ENCODE peak calls at places on chromosomes 7 and 10, in four cellular contexts. One of them, this sample, is unnamed.

GRCh38 chr7:151692721-151693120 is 173.0 kb upstream of the RHEB start:
- DNase-seq in pancreas: no peak
- DNase-seq in CD8-positive, alpha-beta T cell: no peak
- DNase-seq in A549: no peak
- DNase-seq in this sample: no peak

GRCh38 chr7:129949292-129950133 is 3.2 kb downstream of the UBE2H start:
- DNase-seq in A549: no peak
- DNase-seq in pancreas: no peak
- DNase-seq in CD8-positive, alpha-beta T cell: no peak
- DNase-seq in this sample: peak; percentile 11

GRCh38 chr10:28171468-28172235 is 131.2 kb downstream of the MPP7 start:
- DNase-seq in CD8-positive, alpha-beta T cell: no peak
- DNase-seq in pancreas: no peak
- DNase-seq in A549: no peak
- DNase-seq in this sample: no peak

GRCh38 chr7:85954961-85955360 is 688.7 kb upstream of the GRM3 start:
- DNase-seq in A549: no peak
- DNase-seq in pancreas: no peak
- DNase-seq in CD8-positive, alpha-beta T cell: no peak
- DNase-seq in this sample: no peak

GRCh38 chr7:40584667-40585433 is 450.0 kb downstream of the SUGCT start:
- DNase-seq in CD8-positive, alpha-beta T cell: no peak
- DNase-seq in A549: no peak
- DNase-seq in pancreas: no peak
- DNase-seq in this sample: no peak

GRCh38 chr7:74449809-74450397 is 3.8 kb upstream of the GTF2IRD1 start:
- DNase-seq in CD8-positive, alpha-beta T cell: peak; percentile 50
- DNase-seq in A549: peak; percentile 76
- DNase-seq in pancreas: peak; percentile 51
- DNase-seq in this sample: peak; percentile 44

GRCh38 chr7:21566094-21566493 is 23.3 kb downstream of the DNAH11 start:
- DNase-seq in A549: no peak
- DNase-seq in CD8-positive, alpha-beta T cell: no peak
- DNase-seq in pancreas: no peak
- DNase-seq in this sample: no peak

GRCh38 chr10:113291413-113291812 is 261.4 kb upstream of the HABP2 start:
- DNase-seq in pancreas: no peak
- DNase-seq in A549: no peak
- DNase-seq in CD8-positive, alpha-beta T cell: no peak
- DNase-seq in this sample: no peak

GRCh38 chr10:75240329-75240728 is 4.6 kb upstream of the COMTD1 start:
- DNase-seq in pancreas: no peak
- DNase-seq in A549: no peak
- DNase-seq in CD8-positive, alpha-beta T cell: no peak
- DNase-seq in this sample: no peak

GRCh38 chr10:50417486-50417905 is 166.2 kb upstream of the ASAH2 start:
- DNase-seq in A549: peak; percentile 16
- DNase-seq in CD8-positive, alpha-beta T cell: no peak
- DNase-seq in pancreas: no peak
- DNase-seq in this sample: peak; percentile 35

GRCh38 chr7:157433628-157434027 is 96.8 kb downstream of the DNAJB6 start:
- DNase-seq in pancreas: no peak
- DNase-seq in CD8-positive, alpha-beta T cell: no peak
- DNase-seq in A549: no peak
- DNase-seq in this sample: no peak

GRCh38 chr10:13865758-13866491 is 279.2 kb downstream of the PRPF18 start:
- DNase-seq in A549: peak; percentile 76
- DNase-seq in pancreas: no peak
- DNase-seq in CD8-positive, alpha-beta T cell: no peak
- DNase-seq in this sample: no peak

GRCh38 chr7:54354436-54354835 is 187.7 kb upstream of the VSTM2A start:
- DNase-seq in A549: no peak
- DNase-seq in pancreas: no peak
- DNase-seq in CD8-positive, alpha-beta T cell: no peak
- DNase-seq in this sample: no peak

GRCh38 chr10:77351386-77351785 is 286.2 kb downstream of the KCNMA1 start:
- DNase-seq in A549: peak; percentile 16
- DNase-seq in CD8-positive, alpha-beta T cell: no peak
- DNase-seq in pancreas: no peak
- DNase-seq in this sample: no peak

GRCh38 chr10:20956843-20957242 is 59.7 kb upstream of the NEBL start:
- DNase-seq in pancreas: no peak
- DNase-seq in A549: no peak
- DNase-seq in CD8-positive, alpha-beta T cell: no peak
- DNase-seq in this sample: no peak

GRCh38 chr10:128641998-128642397 is 515.8 kb upstream of the MKI67 start:
- DNase-seq in pancreas: no peak
- DNase-seq in A549: no peak
- DNase-seq in CD8-positive, alpha-beta T cell: no peak
- DNase-seq in this sample: no peak

GRCh38 chr10:96439655-96440217 is 74.0 kb downstream of the TLL2 start:
- DNase-seq in pancreas: no peak
- DNase-seq in A549: no peak
- DNase-seq in CD8-positive, alpha-beta T cell: no peak
- DNase-seq in this sample: no peak

GRCh38 chr7:41448104-41448503 is 254.8 kb downstream of the INHBA start:
- DNase-seq in pancreas: no peak
- DNase-seq in A549: no peak
- DNase-seq in CD8-positive, alpha-beta T cell: no peak
- DNase-seq in this sample: no peak

GRCh38 chr7:47806701-47807103 is 141.6 kb downstream of the PKD1L1 start:
- DNase-seq in A549: no peak
- DNase-seq in CD8-positive, alpha-beta T cell: no peak
- DNase-seq in pancreas: no peak
- DNase-seq in this sample: no peak

GRCh38 chr7:41911792-41912191 is 208.9 kb upstream of the INHBA start:
- DNase-seq in A549: no peak
- DNase-seq in CD8-positive, alpha-beta T cell: no peak
- DNase-seq in pancreas: no peak
- DNase-seq in this sample: no peak

GRCh38 chr7:6536262-6536770 is 14.9 kb downstream of the GRID2IP start:
- DNase-seq in pancreas: no peak
- DNase-seq in A549: no peak
- DNase-seq in CD8-positive, alpha-beta T cell: no peak
- DNase-seq in this sample: no peak

GRCh38 chr7:64045301-64046040 is at the start of gene ZNF727:
- DNase-seq in CD8-positive, alpha-beta T cell: peak; percentile 22
- DNase-seq in pancreas: peak; percentile 76
- DNase-seq in A549: no peak
- DNase-seq in this sample: no peak

GRCh38 chr7:29193316-29194205 is 1.0 kb upstream of the CHN2 start:
- DNase-seq in pancreas: peak; percentile 56
- DNase-seq in A549: no peak
- DNase-seq in CD8-positive, alpha-beta T cell: no peak
- DNase-seq in this sample: no peak
- H3K4me3 ChIP-seq in pancreas: peak overlapping the region; percentile 91
- H3K4me3 ChIP-seq in A549: peak overlapping the region; percentile 55
- H3K4me3 ChIP-seq in CD8-positive, alpha-beta T cell: no peak overlapping the region
- H3K4me3 ChIP-seq in this sample: no peak overlapping the region

GRCh38 chr10:68957284-68957615 is 1.3 kb downstream of the DDX21 start:
- DNase-seq in A549: peak; percentile 17
- DNase-seq in CD8-positive, alpha-beta T cell: no peak
- DNase-seq in pancreas: no peak
- DNase-seq in this sample: no peak

GRCh38 chr10:68957654-68958053 is 1.7 kb downstream of the DDX21 start:
- DNase-seq in pancreas: no peak
- DNase-seq in A549: no peak
- DNase-seq in CD8-positive, alpha-beta T cell: no peak
- DNase-seq in this sample: no peak

GRCh38 chr10:68955786-68956532 is at the start of gene DDX21:
- DNase-seq in CD8-positive, alpha-beta T cell: peak; percentile 79
- DNase-seq in pancreas: peak; percentile 92
- DNase-seq in A549: peak; percentile 98
- DNase-seq in this sample: peak; percentile 95

GRCh38 chr10:68954904-68955303 is 1.1 kb upstream of the DDX21 start:
- DNase-seq in A549: no peak
- DNase-seq in CD8-positive, alpha-beta T cell: no peak
- DNase-seq in pancreas: no peak
- DNase-seq in this sample: no peak

DNA sequence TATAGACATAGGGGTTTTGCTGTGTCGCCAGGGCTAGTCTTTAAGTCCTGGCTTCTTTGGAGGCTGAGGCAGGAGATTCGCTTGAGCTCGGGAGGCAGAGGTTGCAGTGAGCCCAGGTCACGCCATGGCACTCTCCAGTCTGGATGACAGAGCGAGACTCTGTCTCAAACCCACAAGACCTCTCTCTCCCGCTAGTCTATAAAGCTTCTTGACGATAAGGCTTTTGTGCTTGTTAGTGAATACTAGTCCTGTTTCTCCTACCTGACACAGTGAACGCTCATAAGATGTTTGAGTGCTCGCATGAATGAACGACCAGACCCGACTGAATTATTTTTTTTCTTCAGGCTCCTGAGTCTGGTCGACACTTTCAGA is 570 bp upstream of the DDX21 start:
- DNase-seq in A549: no peak
- DNase-seq in pancreas: no peak
- DNase-seq in CD8-positive, alpha-beta T cell: no peak
- DNase-seq in this sample: no peak
- H3K4me3 ChIP-seq in A549: peak overlapping the region; percentile 98
- H3K4me3 ChIP-seq in pancreas: peak overlapping the region; percentile 98
- H3K4me3 ChIP-seq in CD8-positive, alpha-beta T cell: peak overlapping the region; percentile 96
- H3K4me3 ChIP-seq in this sample: peak overlapping the region; percentile 95

DNA sequence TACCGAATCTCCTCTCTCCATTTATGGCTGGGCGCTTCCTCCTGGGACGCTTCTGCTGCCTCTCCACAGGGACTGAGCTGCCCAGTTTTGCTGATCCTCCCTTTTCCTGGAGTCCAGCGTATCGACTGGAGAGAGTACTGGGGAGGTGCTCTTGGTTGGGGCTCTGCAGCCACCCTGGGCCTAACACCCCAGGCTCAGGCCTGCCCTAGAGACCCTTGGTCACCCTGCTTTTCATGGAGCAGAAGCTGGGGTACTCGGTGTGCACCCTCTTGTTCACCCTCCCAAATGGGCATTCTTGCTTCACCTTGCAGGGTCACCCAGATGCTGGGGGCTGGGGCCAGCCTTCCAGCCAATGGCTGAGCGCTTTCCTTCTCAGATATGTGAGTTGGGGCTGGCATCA is 88.8 kb upstream of the RET start:
- DNase-seq in A549: no peak
- DNase-seq in CD8-positive, alpha-beta T cell: no peak
- DNase-seq in pancreas: peak; percentile 10
- DNase-seq in this sample: no peak
- H3K4me3 ChIP-seq in A549: no peak overlapping the region
- H3K4me3 ChIP-seq in CD8-positive, alpha-beta T cell: no peak overlapping the region
- H3K4me3 ChIP-seq in pancreas: no peak overlapping the region
- H3K4me3 ChIP-seq in this sample: no peak overlapping the region

GRCh38 chr10:124104011-124104627 is 10.7 kb upstream of the CHST15 start:
- DNase-seq in A549: no peak
- DNase-seq in CD8-positive, alpha-beta T cell: no peak
- DNase-seq in pancreas: no peak
- DNase-seq in this sample: no peak
- H3K4me3 ChIP-seq in A549: no peak overlapping the region
- H3K4me3 ChIP-seq in CD8-positive, alpha-beta T cell: no peak overlapping the region
- H3K4me3 ChIP-seq in pancreas: no peak overlapping the region
- H3K4me3 ChIP-seq in this sample: no peak overlapping the region

This sample was measured in CD4-positive, CD25-positive, alpha-beta regulatory T cell.